ENCODE peak calls at places on chromosomes 2 and 18, in four cellular contexts. I is head of caudate nucleus, N is astrocyte of the cerebellum, A is HTR-8/SVneo. L is an unnamed sample.
A peak's percentile ranks its signal among the peaks of the same experiment; 100 is the strongest.

GRCh38 chr2:43152711-43153627 is 73.4 kb downstream of the ZFP36L2 start:
- DNase-seq in I (no peak), N (no peak), A (no peak), L (no peak)

GRCh38 chr2:181751266-181752030 is 71.1 kb upstream of the NEUROD1 start:
- DNase-seq in I (no peak), N (no peak), A (no peak), L (no peak)

GRCh38 chr2:206289391-206289790 is 14.9 kb downstream of the ZDBF2 start:
- DNase-seq in I (no peak), N (no peak), A (no peak), L (no peak)

GRCh38 chr2:47029737-47030524 is 114.3 kb upstream of the MCFD2 start:
- DNase-seq in I (no peak), N (no peak), A (no peak), L (no peak)

GRCh38 chr18:58687871-58688308 is 16.6 kb downstream of the MALT1 start:
- DNase-seq in I (no peak), N (no peak), A (no peak), L (no peak)

GRCh38 chr18:71327443-71328120 is 1038.7 kb downstream of the SOCS6 start:
- DNase-seq in I (no peak), N (no peak), A (no peak), L (no peak)

GRCh38 chr2:769771-770170 is 92.6 kb upstream of the TMEM18 start:
- DNase-seq in I (no peak), N (no peak), A (no peak), L (no peak)

GRCh38 chr2:166494140-166494544 is at the start of gene SCN7A:
- DNase-seq in I (peak; percentile 23), N (no peak), A (no peak), L (no peak)

GRCh38 chr2:188308483-188308882 is 16.8 kb downstream of the GULP1 start:
- DNase-seq in I (no peak), N (no peak), A (no peak), L (no peak)

GRCh38 chr2:9799011-9799596 is 44.2 kb upstream of the TAF1B start:
- DNase-seq in I (no peak), N (no peak), A (no peak), L (no peak)

GRCh38 chr2:46954951-46955571 is 39.5 kb upstream of the MCFD2 start:
- DNase-seq in I (peak; percentile 35), N (peak; percentile 79), A (peak; percentile 96), L (no peak)

GRCh38 chr2:32706815-32707214 is 79.0 kb downstream of the TTC27 start:
- DNase-seq in I (no peak), N (no peak), A (no peak), L (no peak)

GRCh38 chr2:23757686-23758433 is 169.1 kb downstream of the ATAD2B start:
- DNase-seq in I (peak; percentile 17), N (peak; percentile 52), A (peak; percentile 10), L (no peak)

GRCh38 chr2:239662413-239663120 is 261.7 kb upstream of the HDAC4 start:
- DNase-seq in I (no peak), N (no peak), A (no peak), L (no peak)

GRCh38 chr2:75130171-75130570 is 69.1 kb downstream of the TACR1 start:
- DNase-seq in I (no peak), N (no peak), A (no peak), L (no peak)

GRCh38 chr18:7927119-7927518 is 360.0 kb downstream of the PTPRM start:
- DNase-seq in I (no peak), N (no peak), A (no peak), L (no peak)

GRCh38 chr18:40006553-40007073 is 1948.4 kb upstream of the PIK3C3 start:
- DNase-seq in I (no peak), N (no peak), A (no peak), L (peak; percentile 39)

GRCh38 chr2:104734937-104735586 is 118.9 kb upstream of the POU3F3 start:
- DNase-seq in I (no peak), N (no peak), A (no peak), L (no peak)

GRCh38 chr2:119428488-119429224 is 3.0 kb upstream of the TMEM37 start:
- DNase-seq in I (no peak), N (no peak), A (no peak), L (no peak)

GRCh38 chr2:163906410-163906809 is 170.6 kb upstream of the FIGN start:
- DNase-seq in I (no peak), N (no peak), A (no peak), L (no peak)

GRCh38 chr2:217316743-217317142 is 456.9 kb upstream of the TNP1 start:
- DNase-seq in I (no peak), N (peak; percentile 27), A (peak; percentile 82), L (no peak)

GRCh38 chr18:56869189-56869777 is 218.1 kb downstream of the WDR7 start:
- DNase-seq in I (no peak), N (peak; percentile 24), A (peak; percentile 3), L (peak; percentile 65)

GRCh38 chr2:17658251-17658843 is 95.3 kb downstream of the SMC6 start:
- DNase-seq in I (no peak), N (no peak), A (no peak), L (no peak)

GRCh38 chr2:23241611-23242245 is 143.3 kb upstream of the KLHL29 start:
- DNase-seq in I (no peak), N (no peak), A (peak; percentile 82), L (no peak)

GRCh38 chr18:2985628-2986027 is 27.3 kb downstream of the LPIN2 start:
- DNase-seq in I (no peak), N (no peak), A (no peak), L (no peak)

GRCh38 chr2:162795312-162795711 is 43.3 kb downstream of the KCNH7 start:
- DNase-seq in I (no peak), N (no peak), A (no peak), L (no peak)

GRCh38 chr18:13302611-13303267 is 84.2 kb downstream of the LDLRAD4 start:
- DNase-seq in I (no peak), N (peak; percentile 2), A (no peak), L (no peak)

GRCh38 chr2:69642709-69643601 is 584 bp downstream of the AAK1 start:
- DNase-seq in I (peak; percentile 75), N (peak; percentile 43), A (peak; percentile 58), L (peak; percentile 49)

GRCh38 chr2:220053919-220054318 is 426.5 kb downstream of the SLC4A3 start:
- DNase-seq in I (no peak), N (no peak), A (no peak), L (no peak)

GRCh38 chr2:25279091-25279651 is 62.6 kb downstream of the DNMT3A start:
- DNase-seq in I (peak; percentile 79), N (no peak), A (peak; percentile 50), L (peak; percentile 67)

GRCh38 chr18:48605408-48605845 is 66.6 kb downstream of the CTIF start:
- DNase-seq in I (no peak), N (peak; percentile 50), A (peak; percentile 57), L (no peak)

GRCh38 chr2:3481736-3482362 is 37.5 kb downstream of the ADI1 start:
- DNase-seq in I (no peak), N (no peak), A (no peak), L (no peak)

GRCh38 chr2:78125042-78125441 is 602.9 kb upstream of the LRRTM4 start:
- DNase-seq in I (no peak), N (no peak), A (no peak), L (no peak)

GRCh38 chr2:186751790-186752189 is 57.9 kb downstream of the FAM171B start:
- DNase-seq in I (no peak), N (no peak), A (no peak), L (no peak)

GRCh38 chr2:234690569-234691225 is 193.8 kb upstream of the ARL4C start:
- DNase-seq in I (no peak), N (peak; percentile 87), A (no peak), L (no peak)

L was measured in midbrain.